ENCODE peak calls at places on chromosomes 11 and 22, in seven cellular contexts. F is stimulated activated naive CD8-positive, alpha-beta T cell treated with anti-CD3 and anti-CD28 coated beads, Interleukin-15, amount 100 ng/mL, for 72 hours; I is naive thymus-derived CD8-positive, alpha-beta T cell; Y is nephron progenitor cell; X is fibroblast of villous mesenchyme; D is stimulated activated CD4-positive, alpha-beta T cell treated with anti-CD3 and anti-CD28 coated beads, Interleukin-4, amount 100 ng/mL, for 1 hour; O is dorsolateral prefrontal cortex. G is an unnamed sample.

GRCh38 chr11:135033545-135033944 is 621.5 kb upstream of the B3GAT1 start:
- DNase-seq in F (no peak), I (no peak), Y (peak; percentile 50), X (no peak), D (no peak), O (no peak), G (no peak)

GRCh38 chr11:69726019-69726418 is 22.2 kb upstream of the FGF19 start:
- DNase-seq in F (no peak), I (no peak), Y (no peak), X (no peak), D (no peak), O (no peak), G (no peak)

GRCh38 chr11:134062255-134063030 is 6.4 kb upstream of the JAM3 start:
- DNase-seq in F (no peak), I (no peak), Y (no peak), X (no peak), D (no peak), O (no peak), G (no peak)

GRCh38 chr11:34825670-34826383 is 90.4 kb downstream of the APIP start:
- DNase-seq in F (no peak), I (no peak), Y (no peak), X (no peak), D (no peak), O (no peak), G (no peak)

GRCh38 chr11:46353706-46354105 is 6.4 kb downstream of the DGKZ start:
- DNase-seq in F (peak; percentile 52), I (no peak), Y (no peak), X (no peak), D (peak; percentile 71), O (no peak), G (no peak)

GRCh38 chr22:23574371-23574811 is 5.7 kb downstream of the IGLL1 start:
- DNase-seq in F (no peak), I (no peak), Y (peak; percentile 28), X (no peak), D (no peak), O (no peak), G (no peak)

GRCh38 chr11:126702987-126703386 is 297.6 kb downstream of the KIRREL3 start:
- DNase-seq in F (no peak), I (no peak), Y (no peak), X (no peak), D (no peak), O (no peak), G (no peak)

GRCh38 chr11:64095286-64095825 is 59.6 kb downstream of the FLRT1 start:
- DNase-seq in F (no peak), I (no peak), Y (no peak), X (no peak), D (no peak), O (no peak), G (no peak)

GRCh38 chr11:64299847-64300648 is at the start of gene CATSPERZ:
- DNase-seq in F (no peak), I (peak; percentile 39), Y (peak; percentile 43), X (no peak), D (no peak), O (no peak), G (no peak)